ENCODE peak calls at places on chromosomes 3 and 15, in five cellular contexts. S is kidney epithelial cell, K is left ventricle myocardium inferior, T is cardiac muscle cell, E is brain microvascular endothelial cell. N is an unnamed sample. For H3K27me3, the result is how much of the 10 kb centered on the place peaks cover.

GRCh38 chr3:120604784-120605183 is 8.6 kb downstream of the NDUFB4 start:
- DNase-seq in S (no peak), K (no peak), T (no peak), E (no peak), N (no peak)

GRCh38 chr3:115187149-115187757 is 40.2 kb upstream of the ZBTB20 start:
- DNase-seq in S (no peak), K (no peak), T (no peak), E (no peak), N (no peak)

GRCh38 chr3:15535757-15536156 is 14.3 kb upstream of the COLQ start:
- DNase-seq in S (no peak), K (no peak), T (no peak), E (no peak), N (peak)

GRCh38 chr3:132898131-132898530 is 140.1 kb upstream of the TMEM108 start:
- DNase-seq in S (no peak), K (no peak), T (no peak), E (no peak), N (no peak)

GRCh38 chr15:75342221-75342620 is 4.6 kb upstream of the NEIL1 start:
- DNase-seq in S (no peak), K (no peak), T (no peak), E (no peak), N (no peak)

GRCh38 chr15:71559098-71559497 is 251.3 kb upstream of the NR2E3 start:
- DNase-seq in S (peak), K (no peak), T (peak), E (peak), N (peak)

GRCh38 chr15:87293016-87293415 is 963.5 kb downstream of the NTRK3 start:
- DNase-seq in S (no peak), K (no peak), T (no peak), E (no peak), N (no peak)

GRCh38 chr3:158668506-158668905 is 3.9 kb downstream of the LXN start:
- DNase-seq in S (no peak), K (no peak), T (peak), E (peak), N (no peak)

GRCh38 chr3:73188707-73189106 is 127.2 kb downstream of the EBLN2 start:
- DNase-seq in S (no peak), K (no peak), T (no peak), E (no peak), N (no peak)

GRCh38 chr15:34494084-34494399 is 56.4 kb upstream of the GOLGA8A start:
- DNase-seq in S (no peak), K (no peak), T (no peak), E (no peak), N (no peak)

GRCh38 chr3:171286580-171287249 is 173.5 kb downstream of the TNIK start:
- DNase-seq in S (no peak), K (no peak), T (peak), E (no peak), N (peak)

GRCh38 chr3:82163907-82164520 is 402.6 kb upstream of the GBE1 start:
- DNase-seq in S (no peak), K (no peak), T (peak), E (no peak), N (no peak)

GRCh38 chr3:10335190-10335738 is 14.4 kb upstream of the SEC13 start:
- DNase-seq in S (no peak), K (no peak), T (no peak), E (no peak), N (no peak)

GRCh38 chr3:119245778-119246177 is 5.1 kb upstream of the B4GALT4 start:
- DNase-seq in S (no peak), K (peak), T (peak), E (no peak), N (no peak)

GRCh38 chr3:23480324-23480704 is 277.2 kb downstream of the UBE2E2 start:
- DNase-seq in S (no peak), K (no peak), T (no peak), E (no peak), N (no peak)

GRCh38 chr3:168285506-168285905 is 189.8 kb upstream of the GOLIM4 start:
- DNase-seq in S (no peak), K (no peak), T (no peak), E (no peak), N (no peak)

GRCh38 chr3:10511809-10512494 is 6.6 kb upstream of the ATP2B2 start:
- DNase-seq in S (no peak), K (no peak), T (peak), E (peak), N (no peak)

GRCh38 chr3:160372780-160373179 is 26.2 kb downstream of the IFT80 start:
- DNase-seq in S (no peak), K (no peak), T (no peak), E (peak), N (no peak)

GRCh38 chr3:14592836-14593235 is 52.7 kb upstream of the GRIP2 start:
- DNase-seq in S (no peak), K (no peak), T (no peak), E (no peak), N (no peak)

GRCh38 chr3:94195381-94195780 is 132.5 kb downstream of the NSUN3 start:
- DNase-seq in S (no peak), K (no peak), T (no peak), E (no peak), N (no peak)
- TF ChIP-seq CTCF in S (no peak), K (no peak), T (no peak), E (no peak), N (no peak)

GRCh38 chr15:73075151-73075859 is 23.0 kb downstream of the NEO1 start:
- DNase-seq in S (no peak), K (no peak), T (no peak), E (no peak), N (peak)
- H3K27me3 ChIP-seq in S (under half), K (under half), T (under half), E (under half), N (under half)

GRCh38 chr15:65226221-65226620 is 14.9 kb upstream of the CILP start:
- DNase-seq in S (no peak), K (no peak), T (no peak), E (no peak), N (no peak)
- TF ChIP-seq CTCF in S (no peak), K (no peak), T (no peak), E (no peak), N (no peak)

GRCh38 chr3:194225988-194226663 is 90.2 kb downstream of the HES1 start:
- DNase-seq in S (no peak), K (no peak), T (no peak), E (no peak), N (no peak)
- H3K27me3 ChIP-seq in S (under half), K (under half), T (under half), E (under half), N (under half)

GRCh38 chr15:51382787-51383186 is 41.3 kb downstream of the GLDN start:
- DNase-seq in S (no peak), K (no peak), T (peak), E (peak), N (peak)
- TF ChIP-seq CTCF in S (peak), K (peak), T (peak), E (peak), N (peak)

GRCh38 chr3:124057453-124057852 is 65.5 kb upstream of the ROPN1 start:
- DNase-seq in S (no peak), K (peak), T (no peak), E (no peak), N (no peak)

GRCh38 chr3:124053871-124054270 is 61.9 kb upstream of the ROPN1 start:
- DNase-seq in S (no peak), K (no peak), T (no peak), E (no peak), N (no peak)

GRCh38 chr3:124064050-124064449 is 72.1 kb upstream of the ROPN1 start:
- DNase-seq in S (no peak), K (no peak), T (no peak), E (no peak), N (no peak)

GRCh38 chr3:124063168-124063909 is 71.4 kb upstream of the ROPN1 start:
- DNase-seq in S (no peak), K (no peak), T (peak), E (no peak), N (no peak)

DNA sequence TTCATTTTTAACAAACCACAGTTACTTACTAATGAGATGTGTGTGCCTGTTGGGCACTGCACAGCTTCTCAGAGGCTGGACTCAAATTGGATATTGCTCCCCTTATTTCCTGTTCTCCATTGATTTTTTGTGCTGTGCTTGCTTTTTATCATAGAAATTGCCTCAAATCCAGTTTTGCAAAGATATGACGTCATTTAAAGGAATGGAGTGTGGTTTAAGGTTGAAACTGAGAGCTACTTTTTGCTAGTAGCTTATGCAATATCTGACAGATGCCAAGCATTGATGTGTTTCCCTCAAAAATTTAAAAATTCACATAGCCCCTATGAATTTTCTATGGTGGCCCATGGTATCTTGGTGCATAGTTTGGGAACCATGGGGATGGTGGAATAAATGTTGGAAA is 67.7 kb upstream of the ROPN1 start:
- DNase-seq in S (no peak), K (no peak), T (peak), E (no peak), N (no peak)
- H3K27me3 ChIP-seq in S (under half), K (under half), T (under half), E (under half), N (half or more)

DNA sequence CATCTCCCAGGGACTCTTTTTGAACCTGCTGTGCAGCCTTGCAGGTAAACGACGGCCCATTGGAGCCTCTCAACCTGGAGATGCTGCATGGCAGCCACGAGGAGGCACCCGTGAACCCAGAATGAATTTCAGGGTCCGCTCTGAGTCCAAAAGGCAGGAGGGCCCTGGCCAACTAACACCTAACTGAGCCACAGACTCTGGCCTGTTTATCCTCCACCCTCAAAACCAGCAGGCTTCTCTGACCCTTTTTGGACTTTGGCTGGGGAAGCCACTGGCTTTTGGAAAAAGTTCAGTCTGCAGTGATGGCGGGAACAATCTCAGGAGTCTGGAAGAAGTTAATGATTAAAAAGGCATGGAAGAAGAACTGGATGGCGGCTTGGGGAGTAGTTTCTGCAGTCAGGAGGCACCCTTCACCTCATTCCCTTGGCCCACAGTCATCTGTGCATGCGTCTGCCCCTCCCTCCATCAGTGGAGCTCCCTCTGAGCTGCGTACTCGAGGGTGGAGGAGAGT is 4.1 kb downstream of the PXYLP1 start:
- DNase-seq in S (no peak), K (no peak), T (no peak), E (no peak), N (no peak)
- TF ChIP-seq CTCF in S (no peak), K (no peak), T (no peak), E (peak), N (no peak)

DNA sequence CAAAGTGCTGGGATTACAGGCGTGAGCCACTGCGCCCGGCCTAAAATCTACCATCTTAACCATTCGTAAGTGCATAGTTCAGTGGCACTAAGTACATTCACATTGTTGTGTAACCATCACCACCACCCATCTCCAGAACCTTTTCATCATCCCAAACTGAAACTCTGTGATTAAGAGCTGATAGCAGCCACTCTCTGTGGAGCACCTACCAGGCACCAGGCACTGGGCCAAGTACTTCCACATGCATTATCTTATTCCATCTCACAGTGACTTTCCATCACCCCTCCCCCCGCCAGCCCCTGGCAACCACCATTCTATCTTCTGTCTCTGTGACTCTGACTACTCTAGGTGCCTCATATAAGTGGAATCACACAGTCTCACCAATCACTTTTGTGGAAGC is 2.3 kb upstream of the INSYN1 start:
- DNase-seq in S (no peak), K (no peak), T (no peak), E (no peak), N (no peak)
- H3K27me3 ChIP-seq in S (under half), K (under half), T (under half), E (under half), N (half or more)

DNA sequence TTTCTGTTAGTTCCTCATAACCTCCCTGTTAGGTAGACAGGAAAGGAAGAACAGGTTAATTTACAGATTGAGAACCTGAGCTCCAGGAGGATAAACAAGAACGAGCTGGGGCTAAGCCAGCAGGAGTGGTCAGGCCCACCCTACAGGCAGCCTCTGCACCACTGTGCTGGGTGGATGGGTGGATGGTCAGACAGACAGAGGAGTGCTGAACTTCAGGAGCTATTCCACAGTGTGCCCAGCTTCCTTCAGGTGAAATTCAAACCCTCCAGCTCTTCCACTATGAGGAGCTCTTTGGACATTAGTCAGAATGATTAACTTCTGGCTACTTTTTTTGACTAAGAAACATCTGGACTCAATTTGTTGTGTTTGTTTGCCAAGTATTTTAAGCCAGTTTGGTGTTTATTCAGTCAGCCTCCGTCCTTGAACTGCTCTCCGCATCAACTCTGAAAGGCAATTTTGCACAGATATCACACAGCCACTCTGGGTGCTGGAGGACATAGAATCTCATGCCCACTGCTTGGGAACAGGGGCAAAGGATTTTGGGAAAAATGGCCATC is 361.9 kb downstream of the CLSTN2 start:
- DNase-seq in S (no peak), K (no peak), T (peak), E (no peak), N (no peak)
- TF ChIP-seq CTCF in S (no peak), K (no peak), T (no peak), E (no peak), N (peak)

N was measured in foreskin keratinocyte.